ENCODE peak calls at places on chromosomes 2 and 18, in four cellular contexts. U is RWPE1, H is HuH-7, V is NCI-H1092 treated with DMSO at 0.1 percent for 48 hours. K is an unnamed sample.

GRCh38 chr2:212708346-212708745 is 169.7 kb upstream of the ERBB4 start:
- DNase-seq in V (no peak), U (no peak), H (no peak), K (no peak)

GRCh38 chr2:102063948-102064678 is 72.4 kb downstream of the IL1R2 start:
- DNase-seq in H (peak), U (peak), V (no peak), K (peak)

GRCh38 chr2:213914510-213914909 is 496.3 kb upstream of the VWC2L start:
- DNase-seq in H (no peak), U (no peak), V (no peak), K (no peak)

GRCh38 chr18:58005036-58005435 is 39.0 kb upstream of the NEDD4L start:
- DNase-seq in U (no peak), H (no peak), V (no peak), K (no peak)

GRCh38 chr2:132936261-132936660 is 266.3 kb upstream of the LYPD1 start:
- DNase-seq in V (no peak), U (no peak), H (no peak), K (no peak)

GRCh38 chr2:46657042-46657504 is 177.7 kb downstream of the TMEM247 start:
- DNase-seq in V (peak), U (peak), H (peak), K (peak)

GRCh38 chr2:98781822-98782221 is 50.9 kb upstream of the MGAT4A start:
- DNase-seq in H (no peak), V (no peak), U (no peak), K (no peak)

GRCh38 chr2:36530983-36531354 is 67.0 kb downstream of the FEZ2 start:
- DNase-seq in V (no peak), H (no peak), U (no peak), K (no peak)

GRCh38 chr2:160783481-160783880 is 289.9 kb upstream of the RBMS1 start:
- DNase-seq in H (no peak), U (no peak), V (no peak), K (no peak)

GRCh38 chr2:169164311-169164710 is 94.9 kb downstream of the DHRS9 start:
- DNase-seq in U (no peak), H (no peak), V (no peak), K (no peak)

GRCh38 chr2:112709703-112710102 is 11.1 kb upstream of the NT5DC4 start:
- DNase-seq in H (no peak), V (no peak), U (no peak), K (no peak)

GRCh38 chr2:239277401-239278085 is 123.3 kb downstream of the HDAC4 start:
- DNase-seq in U (no peak), H (no peak), V (no peak), K (no peak)

GRCh38 chr2:164786787-164787186 is 54.8 kb downstream of the COBLL1 start:
- DNase-seq in U (no peak), H (no peak), V (no peak), K (no peak)

GRCh38 chr2:157056200-157056676 is 201.3 kb upstream of the GALNT5 start:
- DNase-seq in H (no peak), V (no peak), U (peak), K (no peak)

GRCh38 chr2:241501551-241501950 is 6.8 kb downstream of the STK25 start:
- DNase-seq in V (no peak), H (no peak), U (no peak), K (no peak)

GRCh38 chr2:54866868-54867267 is 143.4 kb downstream of the EML6 start:
- DNase-seq in H (no peak), V (no peak), U (no peak), K (no peak)

GRCh38 chr2:26681656-26682055 is 10.9 kb upstream of the KCNK3 start:
- DNase-seq in H (no peak), V (no peak), U (no peak), K (no peak)

GRCh38 chr2:104863229-104863584 is 9.3 kb downstream of the POU3F3 start:
- DNase-seq in H (no peak), U (no peak), V (no peak), K (no peak)

GRCh38 chr2:16402891-16403290 is 262.7 kb downstream of the CYRIA start:
- DNase-seq in V (no peak), U (no peak), H (no peak), K (no peak)

GRCh38 chr2:134657650-134658250 is 61.0 kb downstream of the TMEM163 start:
- DNase-seq in H (no peak), V (no peak), U (no peak), K (peak)

GRCh38 chr2:98730851-98731708 is at the start of gene MGAT4A:
- DNase-seq in H (peak), U (peak), V (peak), K (peak)

GRCh38 chr18:70621710-70622109 is 332.9 kb downstream of the SOCS6 start:
- DNase-seq in V (no peak), H (no peak), U (no peak), K (no peak)

GRCh38 chr2:26994975-26995374 is 24.5 kb downstream of the MAPRE3 start:
- DNase-seq in U (no peak), H (no peak), V (no peak), K (no peak)

GRCh38 chr2:131201098-131201497 is 8.2 kb upstream of the POTEE start:
- DNase-seq in H (no peak), V (no peak), U (no peak), K (no peak)

GRCh38 chr2:227759411-227760113 is 13.9 kb downstream of the SCYGR8 start:
- DNase-seq in H (peak), V (no peak), U (peak), K (no peak)

GRCh38 chr2:64482765-64483504 is 29.0 kb downstream of the LGALSL start:
- DNase-seq in V (no peak), H (no peak), U (no peak), K (peak)

GRCh38 chr2:20378891-20379519 is 28.4 kb upstream of the PUM2 start:
- DNase-seq in H (peak), V (peak), U (peak), K (peak)

GRCh38 chr18:50727721-50728470 is 91.9 kb downstream of the MRO start:
- DNase-seq in U (no peak), V (peak), H (no peak), K (peak)